ENCODE peak calls at places on chromosome 14, in ten cellular contexts. X is lung, J is tibial artery, I is HFF-Myc, N is omental fat pad, K is hepatocyte, H is AG09309, V is dorsolateral prefrontal cortex, D is HCT116, B is A673. A is an unnamed sample.

GRCh38 chr14:33287204-33287603 is 348.5 kb downstream of the NPAS3 start:
- DNase-seq in H (no peak), J (no peak), K (no peak), I (no peak), D (no peak), X (no peak), V (no peak), N (no peak), B (peak), A (no peak)

GRCh38 chr14:87989613-87990299 is 3.2 kb downstream of the GALC start:
- DNase-seq in J (no peak), K (no peak), B (no peak), N (no peak), D (no peak), X (no peak), I (no peak), V (no peak), H (no peak), A (no peak)

GRCh38 chr14:53740570-53740969 is 216.1 kb downstream of the BMP4 start:
- DNase-seq in V (no peak), X (no peak), I (no peak), B (no peak), N (no peak), K (no peak), D (no peak), H (no peak), J (no peak), A (no peak)

GRCh38 chr14:23450376-23450775 is 14.9 kb upstream of the MYH7 start:
- DNase-seq in K (no peak), N (no peak), B (no peak), D (no peak), H (no peak), I (no peak), V (no peak), X (no peak), J (no peak), A (no peak)

GRCh38 chr14:20262642-20263128 is 23.6 kb downstream of the OR11H4 start:
- DNase-seq in X (no peak), K (no peak), J (no peak), N (no peak), B (peak), V (no peak), H (peak), D (peak), I (peak), A (no peak)

GRCh38 chr14:105187935-105188524 is 6.9 kb upstream of the NUDT14 start:
- DNase-seq in K (no peak), B (no peak), J (no peak), V (no peak), X (peak), D (no peak), I (no peak), N (no peak), H (no peak), A (no peak)

GRCh38 chr14:61444215-61444768 is 122.9 kb downstream of the PRKCH start:
- DNase-seq in K (no peak), V (no peak), H (no peak), D (no peak), X (peak), N (no peak), J (no peak), B (no peak), I (no peak), A (no peak)

GRCh38 chr14:101781240-101782061 is 19.9 kb downstream of the PPP2R5C start:
- DNase-seq in X (no peak), V (no peak), D (no peak), N (no peak), K (no peak), J (no peak), H (no peak), I (no peak), B (peak), A (no peak)

GRCh38 chr14:73462078-73462715 is 3.9 kb upstream of the NUMB start:
- DNase-seq in D (no peak), B (peak), X (peak), J (no peak), N (no peak), H (no peak), V (peak), K (peak), I (no peak), A (peak)

GRCh38 chr14:64733321-64733720 is 29.1 kb downstream of the PLEKHG3 start:
- DNase-seq in J (peak), V (no peak), D (no peak), B (no peak), X (no peak), K (no peak), H (no peak), I (no peak), N (no peak), A (no peak)

GRCh38 chr14:35789651-35790050 is 19.4 kb downstream of the RALGAPA1 start:
- DNase-seq in J (no peak), N (no peak), X (no peak), K (no peak), H (peak), I (no peak), V (no peak), B (no peak), D (no peak), A (no peak)

GRCh38 chr14:101400815-101401214 is 160.5 kb upstream of the DIO3 start:
- DNase-seq in B (no peak), K (peak), D (no peak), J (no peak), X (no peak), H (no peak), I (no peak), N (no peak), V (no peak), A (no peak)

GRCh38 chr14:49641697-49642129 is 6.7 kb upstream of the DNAAF2 start:
- DNase-seq in X (no peak), K (peak), N (no peak), V (no peak), I (no peak), H (no peak), J (no peak), B (no peak), D (no peak), A (no peak)

GRCh38 chr14:52314521-52315354 is 626 bp downstream of the PTGER2 start:
- DNase-seq in J (peak), H (no peak), X (no peak), K (peak), V (no peak), D (no peak), B (peak), I (no peak), N (no peak), A (no peak)

GRCh38 chr14:20327005-20327869 is 5.8 kb downstream of the CCNB1IP1 start:
- DNase-seq in H (peak), D (peak), B (peak), J (no peak), N (no peak), I (peak), K (peak), X (no peak), V (no peak), A (no peak)

GRCh38 chr14:31781578-31781977 is 220.4 kb downstream of the NUBPL start:
- DNase-seq in B (peak), N (no peak), V (no peak), X (no peak), J (no peak), K (no peak), D (no peak), H (no peak), I (peak), A (no peak)

GRCh38 chr14:93085916-93086315 is 29.8 kb downstream of the ITPK1 start:
- DNase-seq in H (no peak), N (no peak), I (no peak), V (no peak), B (peak), D (no peak), X (no peak), K (no peak), J (no peak), A (no peak)

GRCh38 chr14:58100735-58101368 is 51.2 kb downstream of the ARMH4 start:
- DNase-seq in K (no peak), B (no peak), D (no peak), J (no peak), V (no peak), I (no peak), H (no peak), X (no peak), N (no peak), A (no peak)

GRCh38 chr14:86708846-86709339 is 1178.9 kb downstream of the FLRT2 start:
- DNase-seq in I (no peak), X (no peak), N (no peak), H (no peak), K (peak), J (no peak), D (no peak), B (no peak), V (no peak), A (no peak)

GRCh38 chr14:20848316-20848954 is 42.8 kb upstream of the RNASE3 start:
- DNase-seq in X (no peak), N (no peak), D (peak), K (peak), H (no peak), V (no peak), I (no peak), J (no peak), B (no peak), A (no peak)

GRCh38 chr14:91089958-91090535 is 23.8 kb upstream of the DGLUCY start:
- DNase-seq in N (no peak), H (no peak), B (no peak), V (no peak), K (no peak), J (no peak), D (no peak), I (no peak), X (no peak), A (no peak)

GRCh38 chr14:26730929-26731618 is 133.2 kb upstream of the NOVA1 start:
- DNase-seq in K (peak), J (no peak), X (no peak), I (no peak), N (no peak), D (no peak), H (no peak), B (peak), V (peak), A (no peak)

GRCh38 chr14:55450124-55450523 is 9.7 kb upstream of the TBPL2 start:
- DNase-seq in I (no peak), D (no peak), K (no peak), H (no peak), N (no peak), X (no peak), V (no peak), B (no peak), J (no peak), A (no peak)

GRCh38 chr14:72792051-72792788 is 101.7 kb downstream of the DPF3 start:
- DNase-seq in I (no peak), V (peak), B (no peak), J (peak), H (no peak), X (no peak), N (no peak), K (no peak), D (no peak), A (no peak)

GRCh38 chr14:69685716-69686115 is 74.3 kb downstream of the SUSD6 start:
- DNase-seq in D (no peak), B (no peak), X (peak), J (peak), K (peak), I (no peak), H (no peak), N (no peak), V (peak), A (no peak)

GRCh38 chr14:43706901-43707300 is 800.2 kb downstream of the FSCB start:
- DNase-seq in I (no peak), J (no peak), H (peak), N (no peak), X (no peak), B (no peak), V (no peak), D (no peak), K (no peak), A (no peak)

GRCh38 chr14:36662258-36662542 is 540 bp downstream of the PAX9 start:
- DNase-seq in V (no peak), B (no peak), I (no peak), J (no peak), X (no peak), H (no peak), K (no peak), D (no peak), N (no peak), A (no peak)

GRCh38 chr14:89190779-89191513 is 226.1 kb downstream of the FOXN3 start:
- DNase-seq in X (no peak), B (no peak), N (no peak), K (no peak), D (no peak), V (no peak), H (no peak), I (no peak), J (no peak), A (no peak)

GRCh38 chr14:52338282-52338681 is 24.2 kb downstream of the PTGER2 start:
- DNase-seq in D (no peak), H (no peak), V (no peak), X (no peak), B (no peak), I (no peak), K (peak), J (no peak), N (no peak), A (no peak)

GRCh38 chr14:36967892-36968555 is 204.4 kb downstream of the SLC25A21 start:
- DNase-seq in K (no peak), N (no peak), I (no peak), D (no peak), H (no peak), J (no peak), V (no peak), X (no peak), B (peak), A (no peak)

GRCh38 chr14:81710232-81710845 is 176.7 kb upstream of the SEL1L start:
- DNase-seq in N (no peak), B (peak), K (peak), J (no peak), V (no peak), D (peak), I (no peak), H (no peak), X (no peak), A (no peak)

GRCh38 chr14:28375295-28375694 is 391.3 kb upstream of the FOXG1 start:
- DNase-seq in D (no peak), I (no peak), N (no peak), B (peak), X (no peak), K (peak), J (no peak), H (no peak), V (no peak), A (no peak)

GRCh38 chr14:89256273-89256672 is 160.8 kb downstream of the FOXN3 start:
- DNase-seq in B (no peak), H (no peak), N (no peak), V (no peak), I (no peak), J (no peak), D (no peak), K (no peak), X (no peak), A (no peak)

GRCh38 chr14:42222924-42223471 is 616.3 kb downstream of the LRFN5 start:
- DNase-seq in N (no peak), D (no peak), H (peak), K (peak), I (peak), B (peak), J (no peak), X (no peak), V (no peak), A (no peak)

GRCh38 chr14:105275267-105275946 is 25.4 kb downstream of the BRF1 start:
- DNase-seq in H (peak), N (no peak), K (no peak), D (no peak), X (no peak), I (no peak), B (no peak), J (no peak), V (no peak), A (no peak)

GRCh38 chr14:80678436-80678835 is 263.1 kb downstream of the CEP128 start:
- DNase-seq in D (no peak), J (no peak), B (no peak), V (no peak), K (no peak), N (no peak), X (no peak), I (peak), H (no peak), A (no peak)

GRCh38 chr14:66884149-66884548 is 305.1 kb upstream of the GARIN2 start:
- DNase-seq in J (no peak), B (no peak), I (no peak), K (no peak), V (no peak), X (no peak), N (no peak), H (no peak), D (no peak), A (no peak)

GRCh38 chr14:53955671-53956426 is 776 bp downstream of the BMP4 start:
- DNase-seq in B (peak), X (peak), V (no peak), K (peak), N (no peak), J (peak), I (no peak), H (no peak), D (no peak), A (no peak)

GRCh38 chr14:29993148-29993547 is 65.5 kb upstream of the PRKD1 start:
- DNase-seq in K (peak), I (no peak), H (no peak), X (no peak), B (no peak), V (no peak), J (no peak), D (no peak), N (no peak), A (no peak)

GRCh38 chr14:21071225-21072041 is 1.3 kb downstream of the ARHGEF40 start:
- DNase-seq in N (no peak), H (peak), D (no peak), B (peak), X (peak), V (peak), J (peak), I (peak), K (peak), A (peak)

GRCh38 chr14:104157303-104157928 is 19.0 kb downstream of the KIF26A start:
- DNase-seq in B (no peak), N (no peak), V (no peak), K (no peak), D (no peak), I (no peak), H (no peak), X (no peak), J (no peak), A (no peak)
- TF ChIP-seq CTCF in B (no peak), N (no peak), V (peak), K (peak), D (peak), I (peak), H (no peak), X (no peak), J (no peak), A (peak)

GRCh38 chr14:60003991-60004390 is 84.0 kb downstream of the LRRC9 start:
- DNase-seq in B (no peak), X (no peak), K (peak), N (no peak), D (no peak), I (no peak), J (no peak), V (no peak), H (no peak), A (no peak)
- TF ChIP-seq CTCF in B (no peak), X (no peak), K (no peak), N (no peak), D (no peak), I (no peak), J (no peak), V (no peak), H (no peak), A (no peak)

DNA sequence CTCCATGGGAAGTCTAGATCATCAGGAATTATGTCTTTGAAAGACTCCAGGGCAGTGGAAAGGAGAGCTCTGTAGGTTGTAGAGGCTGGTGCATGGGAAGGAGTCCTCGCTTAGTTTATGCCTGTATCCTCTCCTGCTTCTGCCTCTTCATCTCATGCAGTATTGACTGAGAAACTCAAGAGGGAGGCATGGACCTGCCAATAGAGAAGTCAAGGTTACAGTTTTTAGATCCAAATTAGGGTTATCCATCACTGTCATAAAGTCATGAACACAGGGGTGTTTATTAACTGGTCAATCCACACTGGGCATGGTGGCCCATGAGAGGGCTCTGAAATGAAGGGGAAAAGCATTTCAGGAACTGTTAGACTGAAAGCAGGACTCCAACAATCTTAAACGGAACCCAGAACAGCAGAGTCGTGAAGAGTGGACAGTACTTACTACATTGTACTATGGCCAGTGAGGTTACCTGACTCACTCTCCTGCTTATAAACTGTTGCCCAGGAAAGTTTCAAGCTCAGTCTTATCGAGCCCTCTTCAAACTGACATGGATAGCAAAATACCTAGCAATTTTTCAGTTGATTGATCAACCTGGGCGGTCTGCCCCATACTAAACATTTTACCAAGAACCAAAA is 30.1 kb upstream of the DHRS7 start:
- DNase-seq in K (no peak), X (no peak), D (no peak), H (no peak), B (no peak), V (no peak), J (no peak), N (no peak), I (no peak), A (no peak)
- TF ChIP-seq CTCF in K (peak), X (no peak), D (no peak), H (no peak), B (peak), V (peak), J (no peak), N (no peak), I (no peak), A (no peak)

DNA sequence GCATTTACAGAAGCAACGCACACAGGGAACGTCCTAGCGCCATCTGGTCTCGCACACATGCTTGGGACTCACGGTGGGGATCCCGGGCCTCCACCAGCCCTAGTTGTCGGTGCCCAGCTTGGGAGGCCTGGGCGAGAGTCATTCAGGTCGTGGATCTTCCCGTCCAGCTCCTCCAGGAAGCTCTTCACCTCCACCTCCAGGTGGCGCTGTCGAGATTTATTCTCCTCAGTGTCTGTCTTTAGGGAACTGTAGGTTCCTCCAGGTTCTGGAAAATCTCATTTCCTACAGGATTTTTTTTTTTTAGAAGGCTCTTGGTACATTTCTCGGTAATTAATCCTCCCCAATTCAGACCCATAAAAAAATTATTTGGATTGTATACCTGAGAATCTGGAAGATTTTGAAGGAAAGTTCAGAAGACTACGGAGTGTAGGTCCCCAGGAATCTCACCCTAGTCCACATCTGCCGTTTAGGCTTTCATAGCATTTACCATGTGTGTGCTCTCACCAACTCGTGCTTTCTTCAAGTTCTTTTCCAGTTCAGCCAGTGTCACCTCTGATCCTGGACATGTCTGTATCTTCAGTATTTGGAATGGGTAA is 910.0 kb downstream of the TMEM121 start:
- DNase-seq in B (peak), D (no peak), J (no peak), K (no peak), V (no peak), X (peak), N (no peak), H (no peak), I (no peak), A (no peak)
- TF ChIP-seq CTCF in B (peak), D (no peak), J (no peak), K (no peak), V (no peak), X (no peak), N (no peak), H (no peak), I (no peak), A (no peak)

DNA sequence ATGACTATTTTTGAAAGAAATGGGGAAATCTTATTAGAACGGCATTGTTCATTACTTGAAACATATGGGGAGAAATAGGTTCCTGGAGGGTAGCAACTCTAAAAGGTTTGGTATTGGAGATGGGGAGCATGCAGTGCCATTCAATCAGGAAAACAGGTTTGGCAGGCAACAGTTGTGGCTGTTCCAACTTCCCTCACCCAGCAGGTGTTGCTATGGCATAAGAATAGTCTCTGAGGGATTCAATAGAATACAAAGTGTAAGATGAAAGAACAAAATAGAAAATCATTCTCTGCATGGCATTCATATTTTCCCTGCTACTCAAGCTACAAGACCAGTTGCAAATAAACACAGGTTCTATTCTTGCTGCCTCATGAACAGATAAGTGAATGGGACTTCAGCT is 393.3 kb upstream of the RPL10L start:
- DNase-seq in X (peak), D (no peak), I (no peak), V (no peak), K (peak), J (no peak), N (no peak), B (peak), H (no peak), A (no peak)
- TF ChIP-seq CTCF in X (no peak), D (no peak), I (no peak), V (peak), K (peak), J (no peak), N (no peak), B (peak), H (no peak), A (peak)

GRCh38 chr14:50955373-50956043 is 11.2 kb upstream of the PYGL start:
- DNase-seq in H (peak), I (peak), D (peak), J (no peak), K (peak), X (peak), B (peak), N (no peak), V (no peak), A (no peak)
- TF ChIP-seq CTCF in H (peak), I (peak), D (peak), J (no peak), K (peak), X (peak), B (peak), N (no peak), V (peak), A (peak)